ENCODE peak calls at places on chromosomes 3 and 15, in nine cellular contexts. S, Q, C, N, U, E, A, R and G are unnamed samples.

GRCh38 chr3:168824107-168824506 is 728.4 kb upstream of the GOLIM4 start:
- DNase-seq in E (no peak), U (no peak), C (no peak), Q (no peak), R (no peak), N (no peak), S (no peak), A (no peak), G (no peak)

GRCh38 chr15:66633346-66633745 is 67.5 kb upstream of the LCTL start:
- DNase-seq in Q (no peak), U (no peak), A (no peak), E (no peak), R (no peak), N (peak), S (no peak), C (no peak), G (no peak)

GRCh38 chr3:18489939-18490338 is 64.8 kb upstream of the SATB1 start:
- DNase-seq in Q (no peak), E (no peak), N (no peak), C (no peak), R (no peak), U (no peak), S (no peak), A (no peak), G (no peak)

GRCh38 chr3:66405701-66406091 is 95.1 kb downstream of the LRIG1 start:
- DNase-seq in E (no peak), S (peak), R (no peak), A (no peak), N (no peak), U (no peak), C (no peak), Q (no peak), G (no peak)

GRCh38 chr15:28953573-28954195 is 67.9 kb downstream of the APBA2 start:
- DNase-seq in A (no peak), R (no peak), U (no peak), Q (no peak), N (no peak), C (no peak), E (no peak), S (no peak), G (no peak)

GRCh38 chr15:35522061-35522460 is 23.9 kb downstream of the DPH6 start:
- DNase-seq in R (no peak), A (no peak), S (peak), N (no peak), U (no peak), C (no peak), E (peak), Q (no peak), G (no peak)

GRCh38 chr3:13565581-13566461 is 16.9 kb downstream of the FBLN2 start:
- DNase-seq in E (no peak), C (no peak), R (no peak), S (no peak), A (peak), N (no peak), Q (no peak), U (no peak), G (no peak)

GRCh38 chr3:189646902-189647542 is 15.8 kb downstream of the TP63 start:
- DNase-seq in N (no peak), S (no peak), R (no peak), A (no peak), Q (no peak), U (no peak), C (no peak), E (no peak), G (no peak)

GRCh38 chr3:191246628-191247027 is 47.6 kb downstream of the OSTN start:
- DNase-seq in N (peak), Q (no peak), R (no peak), U (no peak), C (no peak), A (no peak), E (no peak), S (peak), G (no peak)

GRCh38 chr3:160372780-160373179 is 26.2 kb downstream of the IFT80 start:
- DNase-seq in E (no peak), S (peak), C (no peak), Q (no peak), A (no peak), R (peak), U (no peak), N (no peak), G (no peak)

GRCh38 chr3:133691410-133692107 is 29.8 kb upstream of the TOPBP1 start:
- DNase-seq in E (no peak), A (no peak), S (peak), C (no peak), N (peak), Q (no peak), U (no peak), R (no peak), G (no peak)

GRCh38 chr3:63979093-63979492 is 44.2 kb downstream of the PSMD6 start:
- DNase-seq in C (no peak), Q (no peak), U (no peak), N (no peak), E (no peak), R (no peak), A (no peak), S (peak), G (no peak)

GRCh38 chr15:62469874-62470688 is 305.0 kb upstream of the C2CD4B start:
- DNase-seq in R (no peak), S (peak), A (no peak), N (no peak), Q (no peak), U (no peak), E (peak), C (no peak), G (no peak)

GRCh38 chr3:120450914-120451669 is at the start of gene FSTL1:
- DNase-seq in U (peak), A (no peak), N (no peak), R (no peak), E (peak), Q (peak), S (no peak), C (peak), G (peak)

GRCh38 chr15:25137013-25137412 is 182.2 kb downstream of the SNRPN start:
- DNase-seq in Q (no peak), N (no peak), C (no peak), U (no peak), A (no peak), E (no peak), S (no peak), R (no peak), G (no peak)
- TF ChIP-seq CTCF in Q (no peak), N (no peak), C (no peak), U (no peak), A (no peak), E (no peak), S (no peak), R (no peak), G (no peak)

GRCh38 chr3:50373146-50373864 is 14.0 kb upstream of the TMEM115 start:
- DNase-seq in R (no peak), N (no peak), A (no peak), C (no peak), U (no peak), E (peak), Q (no peak), S (no peak), G (no peak)

GRCh38 chr3:50373865-50374188 is 14.5 kb upstream of the TMEM115 start:
- DNase-seq in N (no peak), E (no peak), A (no peak), C (no peak), U (no peak), Q (no peak), S (no peak), R (no peak), G (no peak)

GRCh38 chr3:50374363-50375108 is 15.2 kb upstream of the TMEM115 start:
- DNase-seq in S (no peak), E (no peak), A (no peak), Q (no peak), U (no peak), C (no peak), R (no peak), N (no peak), G (no peak)

GRCh38 chr3:50378024-50378423 is 18.7 kb upstream of the TMEM115 start:
- DNase-seq in C (no peak), U (no peak), Q (no peak), S (no peak), N (no peak), A (no peak), E (peak), R (no peak), G (no peak)

GRCh38 chr3:50375200-50375931 is 16.0 kb upstream of the TMEM115 start:
- DNase-seq in Q (no peak), C (no peak), S (no peak), A (no peak), R (no peak), U (no peak), E (peak), N (peak), G (no peak)
- TF ChIP-seq CTCF in Q (no peak), C (no peak), S (peak), A (peak), R (no peak), U (no peak), E (peak), N (peak), G (no peak)

DNA sequence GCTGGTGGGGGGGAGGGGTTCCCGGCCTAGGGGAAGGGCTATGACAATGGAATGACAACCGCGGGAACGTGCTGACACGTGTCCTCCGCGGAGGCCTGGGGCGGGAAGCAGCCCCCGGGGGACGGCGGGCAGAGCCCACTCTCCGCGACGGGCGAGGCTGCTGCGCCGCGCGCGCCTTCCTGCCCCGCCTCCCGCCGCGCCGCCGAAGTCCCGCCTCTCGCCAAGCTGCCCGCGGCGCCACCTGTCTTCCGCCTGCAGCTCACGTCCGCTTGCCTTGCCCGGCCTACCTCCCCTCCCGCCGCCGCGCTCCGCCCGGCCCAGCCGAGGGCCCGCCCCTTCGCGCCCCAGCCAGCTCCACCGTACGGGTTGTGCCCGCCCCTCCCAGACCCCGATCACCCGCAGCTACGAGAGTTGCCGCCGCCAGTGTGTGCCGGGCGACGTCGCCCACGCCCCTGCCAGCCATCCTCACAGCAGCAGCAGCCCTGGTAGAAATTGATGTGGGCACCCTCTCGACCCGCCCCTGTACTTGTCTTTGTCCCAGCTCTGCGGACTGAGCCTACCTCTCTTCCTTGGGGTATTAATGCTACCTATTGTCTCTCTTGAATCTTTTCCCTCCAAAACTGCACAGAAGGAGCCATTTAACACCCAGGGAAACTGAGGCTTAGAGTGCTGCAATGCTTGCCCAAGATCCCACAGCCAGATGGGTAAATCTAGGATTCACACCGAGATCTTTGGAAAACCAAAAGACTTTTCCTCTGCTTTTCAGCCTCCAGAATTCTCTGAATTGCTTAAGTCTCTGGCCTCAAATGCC is at the start of gene PARP16:
- DNase-seq in C (peak), U (peak), S (peak), R (no peak), E (peak), N (peak), Q (peak), A (peak), G (peak)
- TF ChIP-seq CTCF in C (peak), U (peak), S (peak), R (peak), E (peak), N (no peak), Q (no peak), A (peak), G (peak)

DNA sequence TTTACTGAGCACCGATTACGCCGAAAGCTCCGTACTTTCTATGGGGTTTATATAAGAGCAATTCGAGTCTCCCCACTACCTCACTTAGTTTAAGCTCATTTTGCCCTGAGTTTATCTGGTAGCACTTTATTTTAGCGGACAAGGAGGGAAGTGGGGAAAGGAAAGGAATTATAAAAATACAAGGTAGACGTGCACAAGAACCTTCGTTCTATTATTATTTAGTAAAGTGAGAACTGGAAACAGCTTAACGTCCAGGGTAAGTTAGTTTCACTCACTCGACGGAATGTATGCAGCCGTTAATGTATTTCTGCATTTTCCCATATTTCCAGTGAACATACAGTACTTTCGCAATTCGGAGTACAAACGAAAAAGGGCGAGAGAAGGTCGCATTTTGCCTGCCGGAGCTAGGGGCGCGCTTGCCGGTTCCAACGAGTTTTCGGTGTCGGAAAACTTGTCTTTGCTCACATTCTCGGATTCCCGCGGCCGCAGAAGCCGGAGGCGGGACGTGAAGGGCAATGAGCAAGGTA is 1.2 kb upstream of the STT3B start:
- DNase-seq in U (no peak), S (peak), Q (no peak), E (no peak), C (no peak), R (no peak), A (no peak), N (no peak), G (no peak)
- TF ChIP-seq CTCF in U (no peak), S (peak), Q (no peak), E (peak), C (no peak), R (peak), A (peak), N (no peak), G (no peak)

GRCh38 chr15:40925863-40926658 is 3.1 kb upstream of the DLL4 start:
- DNase-seq in R (no peak), U (peak), Q (no peak), C (no peak), S (no peak), N (peak), A (no peak), E (peak), G (no peak)
- TF ChIP-seq CTCF in R (no peak), U (no peak), Q (no peak), C (no peak), S (no peak), N (no peak), A (no peak), E (peak), G (no peak)